ENCODE peak calls at places on chromosome 16, in four cellular contexts. M is EH, G is ACHN, W is nucleus accumbens. T is an unnamed sample.

GRCh38 chr16:27195941-27196595 is 7.3 kb upstream of the KDM8 start:
- DNase-seq in M (no peak), G (no peak), W (no peak), T (no peak)

GRCh38 chr16:978403-978802 is 3.2 kb upstream of the SOX8 start:
- DNase-seq in M (no peak), G (no peak), W (no peak), T (no peak)

GRCh38 chr16:12062343-12063003 is 85.9 kb downstream of the SNX29 start:
- DNase-seq in M (peak), G (peak), W (no peak), T (peak)

GRCh38 chr16:683396-684066 is 603 bp downstream of the JMJD8 start:
- DNase-seq in M (no peak), G (no peak), W (no peak), T (no peak)

GRCh38 chr16:27768651-27769270 is 218.8 kb downstream of the KATNIP start:
- DNase-seq in M (no peak), G (no peak), W (no peak), T (peak)

GRCh38 chr16:88703486-88704309 is 2.5 kb downstream of the RNF166 start:
- DNase-seq in M (no peak), G (no peak), W (no peak), T (no peak)

GRCh38 chr16:51508813-51509212 is 357.7 kb upstream of the SALL1 start:
- DNase-seq in M (peak), G (no peak), W (no peak), T (no peak)

GRCh38 chr16:81530296-81530721 is 85.7 kb downstream of the CMIP start:
- DNase-seq in M (no peak), G (no peak), W (peak), T (no peak)

GRCh38 chr16:87778830-87779579 is 13.2 kb upstream of the KLHDC4 start:
- DNase-seq in M (peak), G (peak), W (peak), T (peak)

GRCh38 chr16:49849709-49850108 is 6.2 kb downstream of the ZNF423 start:
- DNase-seq in M (no peak), G (no peak), W (no peak), T (no peak)

GRCh38 chr16:62077998-62078397 is 41.8 kb upstream of the CDH8 start:
- DNase-seq in M (no peak), G (peak), W (no peak), T (no peak)

GRCh38 chr16:27786221-27786848 is 236.4 kb downstream of the KATNIP start:
- DNase-seq in M (no peak), G (no peak), W (no peak), T (no peak)

GRCh38 chr16:69567031-69567680 is 1.4 kb downstream of the NFAT5 start:
- DNase-seq in M (no peak), G (peak), W (peak), T (peak)

GRCh38 chr16:24883714-24884151 is 38.0 kb downstream of the SLC5A11 start:
- DNase-seq in M (no peak), G (no peak), W (no peak), T (no peak)

GRCh38 chr16:70698901-70699300 is 13.0 kb upstream of the MTSS2 start:
- DNase-seq in M (no peak), G (no peak), W (no peak), T (no peak)

GRCh38 chr16:1416521-1416941 is 2.0 kb upstream of the UNKL start:
- DNase-seq in M (no peak), G (peak), W (no peak), T (no peak)

GRCh38 chr16:782766-783403 is 5.3 kb downstream of the RPUSD1 start:
- DNase-seq in M (no peak), G (no peak), W (no peak), T (no peak)

GRCh38 chr16:74623214-74623842 is 16.4 kb upstream of the GLG1 start:
- DNase-seq in M (peak), G (peak), W (no peak), T (peak)

GRCh38 chr16:50531359-50531758 is 16.8 kb upstream of the NKD1 start:
- DNase-seq in M (no peak), G (no peak), W (no peak), T (no peak)

GRCh38 chr16:21300309-21301167 is 22.4 kb upstream of the CRYM start:
- DNase-seq in M (peak), G (peak), W (peak), T (peak)

GRCh38 chr16:56193951-56194726 is 2.9 kb downstream of the GNAO1 start:
- DNase-seq in M (peak), G (peak), W (peak), T (peak)

GRCh38 chr16:56614549-56614991 is 6.2 kb downstream of the MT2A start:
- DNase-seq in M (peak), G (peak), W (no peak), T (peak)

GRCh38 chr16:22220714-22221113 is 14.6 kb downstream of the EEF2K start:
- DNase-seq in M (no peak), G (no peak), W (peak), T (no peak)

GRCh38 chr16:2038359-2039285 is 9.0 kb downstream of the NTHL1 start:
- DNase-seq in M (no peak), G (no peak), W (no peak), T (no peak)

GRCh38 chr16:13770436-13770835 is 149.5 kb upstream of the ERCC4 start:
- DNase-seq in M (no peak), G (no peak), W (no peak), T (no peak)

GRCh38 chr16:68089067-68089466 is 3.9 kb downstream of the NFATC3 start:
- DNase-seq in M (no peak), G (no peak), W (no peak), T (no peak)

GRCh38 chr16:19831678-19832077 is 53.0 kb downstream of the GPRC5B start:
- DNase-seq in M (peak), G (no peak), W (no peak), T (peak)

GRCh38 chr16:86568677-86569623 is 2.3 kb downstream of the FOXC2 start:
- DNase-seq in M (peak), G (no peak), W (no peak), T (no peak)

GRCh38 chr16:66247516-66248089 is 118.9 kb upstream of the CDH5 start:
- DNase-seq in M (peak), G (no peak), W (no peak), T (peak)

GRCh38 chr16:67200491-67200890 is 1.6 kb downstream of the ELMO3 start:
- DNase-seq in M (no peak), G (no peak), W (no peak), T (no peak)

GRCh38 chr16:49953090-49953489 is 71.9 kb upstream of the CNEP1R1 start:
- DNase-seq in M (no peak), G (no peak), W (no peak), T (no peak)

GRCh38 chr16:16082255-16082654 is 132.8 kb downstream of the ABCC1 start:
- DNase-seq in M (no peak), G (no peak), W (no peak), T (no peak)

GRCh38 chr16:58222532-58223316 is 24.8 kb upstream of the CSNK2A2 start:
- DNase-seq in M (peak), G (peak), W (no peak), T (peak)